ENCODE peak calls at places on chromosome 3, in eight cellular contexts. Y, W, F, H, G, L, Z and E are unnamed samples.

GRCh38 chr3:140386357-140387100 is 291.3 kb upstream of the TRIM42 start:
- DNase-seq in F (no peak), L (no peak), H (peak; percentile 37), Y (no peak), W (no peak), Z (no peak), G (no peak), E (no peak)

GRCh38 chr3:127360647-127361046 is 72.8 kb upstream of the PRR20G start:
- DNase-seq in Y (no peak), W (no peak), L (no peak), Z (no peak), G (no peak), H (no peak), F (no peak), E (no peak)

GRCh38 chr3:150543531-150543930 is 2.8 kb downstream of the SERP1 start:
- DNase-seq in L (no peak), Z (no peak), W (no peak), F (no peak), Y (no peak), G (no peak), H (no peak), E (no peak)

GRCh38 chr3:16447156-16447555 is 66.3 kb downstream of the RFTN1 start:
- DNase-seq in L (no peak), G (no peak), Z (no peak), H (no peak), W (no peak), Y (no peak), F (no peak), E (no peak)

GRCh38 chr3:9196009-9196408 is 53.4 kb downstream of the SRGAP3 start:
- DNase-seq in G (no peak), H (no peak), L (no peak), Y (no peak), F (no peak), Z (no peak), W (no peak), E (no peak)

GRCh38 chr3:45330500-45331295 is 57.7 kb upstream of the LARS2 start:
- DNase-seq in F (no peak), L (no peak), W (no peak), Z (no peak), G (no peak), H (no peak), Y (no peak), E (no peak)

GRCh38 chr3:62479276-62479675 is 105.9 kb upstream of the FEZF2 start:
- DNase-seq in L (no peak), H (no peak), Y (no peak), G (no peak), W (no peak), Z (no peak), F (no peak), E (no peak)

GRCh38 chr3:55570361-55570760 is 83.3 kb upstream of the WNT5A start:
- DNase-seq in Z (no peak), W (no peak), L (no peak), H (no peak), Y (no peak), F (no peak), G (no peak), E (no peak)

GRCh38 chr3:16300881-16301359 is 35.9 kb downstream of the OXNAD1 start:
- DNase-seq in Z (no peak), W (no peak), Y (no peak), H (no peak), F (no peak), G (no peak), L (no peak), E (no peak)

GRCh38 chr3:12507871-12508281 is 23.6 kb downstream of the TSEN2 start:
- DNase-seq in H (peak; percentile 56), F (no peak), Y (no peak), G (peak; percentile 18), Z (no peak), W (peak; percentile 49), L (no peak), E (peak; percentile 60)

GRCh38 chr3:146705205-146705604 is 100.1 kb upstream of the PLSCR5 start:
- DNase-seq in Y (no peak), Z (no peak), F (no peak), H (no peak), L (no peak), W (no peak), G (no peak), E (no peak)

GRCh38 chr3:184565421-184566211 is 4.0 kb downstream of the EPHB3 start:
- DNase-seq in L (peak; percentile 91), F (no peak), Z (no peak), Y (peak; percentile 67), W (peak; percentile 100), H (peak; percentile 92), G (no peak), E (no peak)

GRCh38 chr3:63130625-63131024 is 147.5 kb upstream of the SYNPR start:
- DNase-seq in Z (no peak), W (no peak), L (no peak), H (no peak), Y (no peak), F (no peak), G (no peak), E (no peak)

GRCh38 chr3:195549931-195550519 is 6.9 kb upstream of the PPP1R2 start:
- DNase-seq in F (no peak), H (no peak), L (no peak), Z (no peak), Y (no peak), G (no peak), W (no peak), E (no peak)

GRCh38 chr3:126102530-126102951 is 18.6 kb upstream of the SLC41A3 start:
- DNase-seq in L (peak; percentile 21), F (no peak), W (no peak), G (no peak), Z (no peak), Y (peak; percentile 24), H (no peak), E (no peak)

GRCh38 chr3:125310623-125311076 is 64.5 kb downstream of the ZNF148 start:
- DNase-seq in Z (no peak), L (no peak), G (peak; percentile 9), H (no peak), W (peak; percentile 60), F (no peak), Y (no peak), E (no peak)

GRCh38 chr3:73136941-73137340 is 75.5 kb downstream of the EBLN2 start:
- DNase-seq in H (no peak), F (no peak), W (no peak), G (no peak), L (no peak), Z (no peak), Y (no peak), E (no peak)

GRCh38 chr3:58216496-58217197 is 5.9 kb upstream of the DNASE1L3 start:
- DNase-seq in H (peak; percentile 93), Z (no peak), L (no peak), Y (no peak), W (no peak), G (no peak), F (no peak), E (no peak)

GRCh38 chr3:64457811-64458210 is 230.0 kb downstream of the ADAMTS9 start:
- DNase-seq in F (no peak), H (no peak), Y (no peak), G (no peak), W (no peak), L (no peak), Z (no peak), E (no peak)

GRCh38 chr3:194675081-194675640 is 3.2 kb upstream of the LSG1 start:
- DNase-seq in Z (peak; percentile 41), L (no peak), H (peak; percentile 33), Y (no peak), W (no peak), F (no peak), G (no peak), E (no peak)

GRCh38 chr3:16741103-16741758 is 136.0 kb upstream of the DAZL start:
- DNase-seq in L (no peak), F (no peak), Y (peak; percentile 61), W (peak; percentile 38), H (peak; percentile 84), Z (no peak), G (no peak), E (peak; percentile 51)

GRCh38 chr3:6719999-6720398 is 140.9 kb upstream of the GRM7 start:
- DNase-seq in G (no peak), Z (no peak), F (no peak), Y (no peak), W (no peak), H (no peak), L (no peak), E (no peak)

GRCh38 chr3:141441381-141442365 is 45.2 kb upstream of the RASA2 start:
- DNase-seq in F (peak; percentile 48), Z (no peak), H (peak; percentile 67), G (peak; percentile 59), W (peak; percentile 60), L (peak; percentile 68), Y (no peak), E (no peak)

GRCh38 chr3:33218446-33219174 is at the start of gene SUSD5:
- DNase-seq in Y (no peak), F (no peak), H (no peak), L (no peak), Z (no peak), W (peak; percentile 6), G (no peak), E (no peak)

GRCh38 chr3:52136513-52136912 is 17.7 kb downstream of the POC1A start:
- DNase-seq in G (no peak), Y (peak; percentile 35), H (no peak), L (peak; percentile 71), F (no peak), Z (no peak), W (no peak), E (no peak)

GRCh38 chr3:187741403-187742350 is 3.6 kb downstream of the BCL6 start:
- DNase-seq in L (peak; percentile 76), F (no peak), H (peak; percentile 69), Z (peak; percentile 46), G (no peak), Y (no peak), W (peak; percentile 53), E (no peak)